ENCODE peak calls at places on chromosomes 11 and 22, in four cellular contexts. H is HuH-7.5, C is omental fat pad, T is endothelial cell of umbilical vein. B is an unnamed sample.

GRCh38 chr11:31651208-31651607 is 141.6 kb downstream of the ELP4 start:
- DNase-seq in T (no peak), C (no peak), H (no peak), B (no peak)

GRCh38 chr11:72975778-72976520 is 161.7 kb downstream of the ATG16L2 start:
- DNase-seq in C (no peak), T (no peak), H (no peak), B (no peak)

GRCh38 chr22:47994899-47995573 is 1232.6 kb downstream of the TBC1D22A start:
- DNase-seq in T (no peak), H (no peak), C (no peak), B (no peak)

GRCh38 chr11:24043842-24044241 is 453.0 kb upstream of the LUZP2 start:
- DNase-seq in H (no peak), T (no peak), C (no peak), B (no peak)

GRCh38 chr11:18802381-18803257 is 11.0 kb upstream of the PTPN5 start:
- DNase-seq in H (peak), T (peak), C (no peak), B (no peak)

GRCh38 chr11:132284611-132285010 is 914.2 kb downstream of the NTM start:
- DNase-seq in C (no peak), T (no peak), H (no peak), B (no peak)

GRCh38 chr11:66277475-66278391 is at the start of gene CNIH2:
- DNase-seq in C (no peak), T (no peak), H (peak), B (peak)

GRCh38 chr11:8739309-8739793 is 56.8 kb downstream of the RPL27A start:
- DNase-seq in C (no peak), H (no peak), T (no peak), B (no peak)

GRCh38 chr11:74710291-74710938 is 20.8 kb downstream of the CHRDL2 start:
- DNase-seq in H (no peak), C (no peak), T (peak), B (no peak)

GRCh38 chr11:58508005-58508404 is at the start of gene OR5B21:
- DNase-seq in H (no peak), C (no peak), T (no peak), B (no peak)

GRCh38 chr11:97454988-97455387 is 1065.2 kb downstream of the JRKL start:
- DNase-seq in C (no peak), H (no peak), T (peak), B (no peak)

GRCh38 chr22:31313366-31314147 is 21.3 kb upstream of the PIK3IP1 start:
- DNase-seq in C (peak), T (peak), H (peak), B (peak)

GRCh38 chr11:75925785-75926164 is 110.8 kb downstream of the UVRAG start:
- DNase-seq in H (no peak), T (no peak), C (no peak), B (no peak)

GRCh38 chr11:93857413-93858185 is 7.2 kb upstream of the VSTM5 start:
- DNase-seq in C (no peak), H (no peak), T (peak), B (no peak)

GRCh38 chr11:45435706-45436105 is 149.6 kb upstream of the SYT13 start:
- DNase-seq in H (no peak), C (no peak), T (no peak), B (no peak)

GRCh38 chr22:37162221-37163095 is 12.7 kb upstream of the IL2RB start:
- DNase-seq in T (no peak), C (no peak), H (no peak), B (peak)

GRCh38 chr22:46514592-46515207 is 22.7 kb downstream of the CELSR1 start:
- DNase-seq in T (no peak), H (no peak), C (no peak), B (no peak)

GRCh38 chr22:35437038-35437437 is 37.1 kb downstream of the MCM5 start:
- DNase-seq in T (no peak), C (no peak), H (no peak), B (peak)

GRCh38 chr11:131616456-131616855 is 246.0 kb downstream of the NTM start:
- DNase-seq in H (no peak), T (no peak), C (no peak), B (no peak)

GRCh38 chr22:48742556-48743343 is 1084.9 kb downstream of the BRD1 start:
- DNase-seq in C (peak), T (no peak), H (no peak), B (no peak)

GRCh38 chr11:26842883-26843282 is 121.0 kb upstream of the SLC5A12 start:
- DNase-seq in H (no peak), T (no peak), C (no peak), B (no peak)